ENCODE peak calls at places on chromosome 13, in six cellular contexts. U, X, V, T, H and W are unnamed samples.

GRCh38 chr13:106118050-106118449 is 417.4 kb downstream of the EFNB2 start:
- DNase-seq in U (peak; percentile 32), X (no peak), H (no peak), T (no peak), V (no peak), W (no peak)

GRCh38 chr13:50208826-50209335 is 193.6 kb downstream of the KCNRG start:
- DNase-seq in V (no peak), T (peak; percentile 9), U (peak; percentile 76), X (peak; percentile 84), H (no peak), W (peak; percentile 54)

GRCh38 chr13:76016799-76017198 is 380.7 kb downstream of the LMO7 start:
- DNase-seq in T (no peak), X (peak; percentile 13), V (no peak), U (peak; percentile 23), H (peak; percentile 35), W (peak; percentile 43)

GRCh38 chr13:45238945-45239795 is 38.3 kb upstream of the KCTD4 start:
- DNase-seq in H (no peak), X (no peak), V (no peak), U (peak; percentile 62), T (no peak), W (no peak)

GRCh38 chr13:64278493-64278892 is 2862.8 kb upstream of the PCDH20 start:
- DNase-seq in X (no peak), U (peak; percentile 78), H (no peak), V (no peak), T (no peak), W (no peak)

GRCh38 chr13:111961236-111961635 is 105.7 kb upstream of the SOX1 start:
- DNase-seq in V (no peak), H (no peak), U (no peak), T (no peak), X (no peak), W (no peak)

GRCh38 chr13:48232420-48233096 is 448 bp upstream of the ITM2B start:
- DNase-seq in T (no peak), U (no peak), V (no peak), X (no peak), H (no peak), W (peak; percentile 26)

GRCh38 chr13:95343944-95344343 is 42.7 kb upstream of the ABCC4 start:
- DNase-seq in T (no peak), X (no peak), H (no peak), U (no peak), V (no peak), W (no peak)

GRCh38 chr13:42137856-42138537 is 89.5 kb downstream of the DGKH start:
- DNase-seq in V (no peak), T (no peak), U (peak; percentile 71), X (no peak), H (no peak), W (no peak)

GRCh38 chr13:50080856-50081105 is 65.5 kb downstream of the KCNRG start:
- DNase-seq in V (no peak), T (no peak), U (peak; percentile 27), H (no peak), X (no peak), W (no peak)

GRCh38 chr13:110877737-110878136 is 37.1 kb downstream of the ANKRD10 start:
- DNase-seq in X (no peak), U (peak; percentile 14), H (no peak), T (no peak), V (no peak), W (no peak)

GRCh38 chr13:112188298-112188610 is 121.3 kb downstream of the SOX1 start:
- DNase-seq in T (no peak), X (no peak), H (no peak), V (no peak), U (no peak), W (no peak)

GRCh38 chr13:49893591-49893990 is 42.5 kb downstream of the SPRYD7 start:
- DNase-seq in T (no peak), V (no peak), H (no peak), U (no peak), X (no peak), W (no peak)

GRCh38 chr13:42814868-42815267 is 33.5 kb downstream of the FAM216B start:
- DNase-seq in V (no peak), U (peak; percentile 94), T (no peak), X (no peak), H (no peak), W (no peak)

GRCh38 chr13:102935896-102936321 is 90.1 kb downstream of the ERCC5 start:
- DNase-seq in U (no peak), T (no peak), H (no peak), X (no peak), V (peak; percentile 20), W (no peak)

GRCh38 chr13:67632590-67632989 is 402.5 kb upstream of the PCDH9 start:
- DNase-seq in T (no peak), U (peak; percentile 16), V (no peak), H (no peak), X (no peak), W (no peak)

GRCh38 chr13:111895896-111896821 is 170.8 kb upstream of the SOX1 start:
- DNase-seq in X (no peak), V (no peak), T (no peak), H (no peak), U (no peak), W (no peak)

GRCh38 chr13:52827839-52828238 is 20.6 kb downstream of the PCDH8 start:
- DNase-seq in T (no peak), V (no peak), H (no peak), X (no peak), U (no peak), W (no peak)

GRCh38 chr13:24032674-24033073 is 127.8 kb upstream of the SPATA13 start:
- DNase-seq in U (peak; percentile 34), H (no peak), X (no peak), T (no peak), V (no peak), W (peak; percentile 28)

GRCh38 chr13:74771964-74772363 is 637.8 kb upstream of the KLF12 start:
- DNase-seq in T (no peak), U (peak; percentile 87), H (no peak), X (no peak), V (no peak), W (peak; percentile 13)

GRCh38 chr13:105491345-105491744 is 1044.1 kb downstream of the EFNB2 start:
- DNase-seq in X (no peak), H (no peak), T (no peak), V (no peak), U (no peak), W (no peak)

GRCh38 chr13:74730556-74731331 is 596.5 kb upstream of the KLF12 start:
- DNase-seq in U (no peak), T (no peak), V (no peak), H (no peak), X (no peak), W (no peak)

GRCh38 chr13:24220086-24220703 is 59.7 kb downstream of the SPATA13 start:
- DNase-seq in H (peak; percentile 70), U (peak; percentile 88), X (peak; percentile 48), T (no peak), V (no peak), W (peak; percentile 46)

GRCh38 chr13:111575719-111576118 is 255.3 kb downstream of the TEX29 start:
- DNase-seq in X (no peak), H (no peak), U (no peak), V (no peak), T (no peak), W (no peak)

GRCh38 chr13:90201676-90202425 is 1145.6 kb upstream of the MIR17HG start:
- DNase-seq in T (no peak), U (no peak), V (no peak), H (no peak), X (no peak), W (no peak)

GRCh38 chr13:94609196-94609595 is 7.5 kb downstream of the GPR180 start:
- DNase-seq in X (no peak), V (no peak), T (no peak), H (no peak), U (no peak), W (no peak)

GRCh38 chr13:46655727-46656180 is 102.8 kb downstream of the LRCH1 start:
- DNase-seq in V (no peak), U (no peak), T (no peak), H (no peak), X (no peak), W (no peak)

GRCh38 chr13:44193731-44194130 is 179.9 kb upstream of the SERP2 start:
- DNase-seq in V (no peak), H (no peak), U (no peak), X (no peak), T (no peak), W (no peak)

GRCh38 chr13:110006304-110006703 is 219.9 kb upstream of the IRS2 start:
- DNase-seq in U (peak; percentile 32), V (no peak), T (no peak), H (peak; percentile 62), X (no peak), W (peak; percentile 27)

GRCh38 chr13:111401151-111401550 is 80.7 kb downstream of the TEX29 start:
- DNase-seq in T (no peak), H (no peak), V (no peak), X (no peak), U (no peak), W (no peak)

GRCh38 chr13:102721800-102722231 is 27.0 kb upstream of the METTL21C start:
- DNase-seq in T (no peak), H (no peak), V (no peak), X (no peak), U (no peak), W (no peak)

GRCh38 chr13:100381595-100382224 is 206.9 kb downstream of the GGACT start:
- DNase-seq in U (no peak), V (no peak), H (no peak), T (no peak), X (no peak), W (no peak)
- TF ChIP-seq RAD21 in U (no peak), V (no peak), H (no peak), T (no peak), X (no peak), W (no peak)

GRCh38 chr13:26424181-26424580 is 133.3 kb upstream of the WASF3 start:
- DNase-seq in U (no peak), H (no peak), V (no peak), X (no peak), T (no peak), W (no peak)
- TF ChIP-seq CEBPB in U (no peak), H (no peak), V (no peak), X (no peak), T (no peak), W (no peak)

GRCh38 chr13:113768018-113768905 is 9.2 kb downstream of the TMEM255B start:
- DNase-seq in T (no peak), V (no peak), H (no peak), U (no peak), X (no peak), W (no peak)
- TF ChIP-seq RAD21 in T (no peak), V (no peak), H (no peak), U (no peak), X (no peak), W (no peak)

GRCh38 chr13:40682449-40683240 is 16.2 kb upstream of the FOXO1 start:
- DNase-seq in H (no peak), T (no peak), X (no peak), V (no peak), U (peak; percentile 35), W (peak; percentile 7)
- TF ChIP-seq CEBPB in H (no peak), T (no peak), X (no peak), V (no peak), U (no peak), W (no peak)

DNA sequence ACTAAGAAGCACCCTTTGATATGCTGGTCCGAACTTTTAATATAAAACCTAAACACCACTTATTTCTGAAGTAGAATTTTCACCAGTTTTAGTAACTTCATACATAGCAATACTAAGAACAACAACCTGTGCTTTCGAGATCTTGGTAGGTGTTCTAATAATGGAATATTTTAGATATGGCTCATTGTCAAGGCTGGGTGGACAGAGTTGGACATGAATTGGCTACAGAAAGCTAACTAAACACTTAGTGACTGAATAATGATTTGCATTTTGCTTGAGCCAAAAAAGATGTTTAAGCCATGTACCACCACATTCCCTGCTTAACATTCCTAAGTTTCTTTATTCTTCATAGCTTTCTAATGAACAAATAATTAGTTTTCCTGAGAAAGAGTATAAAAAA is 344.3 kb upstream of the SGCG start:
- DNase-seq in H (no peak), T (no peak), X (no peak), V (no peak), U (no peak), W (no peak)
- TF ChIP-seq RAD21 in H (no peak), T (no peak), X (no peak), V (no peak), U (no peak), W (no peak)